ENCODE peak calls at places on chromosomes 1 and 21, in six cellular contexts. One of them, this sample, is unnamed.

GRCh38 chr1:209232759-209233158 is 350.8 kb upstream of the CAMK1G start:
- DNase-seq in GM12878: no peak
- DNase-seq in IMR-90: no peak
- DNase-seq in K562: no peak
- DNase-seq in SK-N-SH: no peak
- DNase-seq in HepG2: no peak
- DNase-seq in this sample: no peak

GRCh38 chr1:240385985-240386978 is 225.7 kb downstream of the GREM2 start:
- DNase-seq in GM12878: no peak
- DNase-seq in IMR-90: peak
- DNase-seq in K562: no peak
- DNase-seq in SK-N-SH: no peak
- DNase-seq in HepG2: no peak
- DNase-seq in this sample: peak

GRCh38 chr21:31710586-31710985 is 21.3 kb downstream of the SCAF4 start:
- DNase-seq in GM12878: no peak
- DNase-seq in IMR-90: peak
- DNase-seq in K562: no peak
- DNase-seq in SK-N-SH: no peak
- DNase-seq in HepG2: no peak
- DNase-seq in this sample: no peak

GRCh38 chr1:222736470-222736869 is 532 bp upstream of the FAM177B start:
- DNase-seq in GM12878: no peak
- DNase-seq in IMR-90: no peak
- DNase-seq in K562: no peak
- DNase-seq in SK-N-SH: no peak
- DNase-seq in HepG2: no peak
- DNase-seq in this sample: no peak

GRCh38 chr1:154574715-154575114 is 7.1 kb downstream of the CHRNB2 start:
- DNase-seq in GM12878: no peak
- DNase-seq in IMR-90: peak
- DNase-seq in K562: no peak
- DNase-seq in SK-N-SH: peak
- DNase-seq in HepG2: no peak
- DNase-seq in this sample: no peak

GRCh38 chr1:21764615-21765423 is 18.1 kb downstream of the USP48 start:
- DNase-seq in GM12878: no peak
- DNase-seq in IMR-90: peak
- DNase-seq in K562: no peak
- DNase-seq in SK-N-SH: peak
- DNase-seq in HepG2: no peak
- DNase-seq in this sample: peak

GRCh38 chr1:193614817-193615216 is 428.4 kb upstream of the B3GALT2 start:
- DNase-seq in GM12878: peak
- DNase-seq in IMR-90: peak
- DNase-seq in K562: no peak
- DNase-seq in SK-N-SH: no peak
- DNase-seq in HepG2: no peak
- DNase-seq in this sample: peak

GRCh38 chr1:6581561-6582305 is 1.9 kb downstream of the ZBTB48 start:
- DNase-seq in GM12878: no peak
- DNase-seq in IMR-90: no peak
- DNase-seq in K562: no peak
- DNase-seq in SK-N-SH: no peak
- DNase-seq in HepG2: no peak
- DNase-seq in this sample: no peak

GRCh38 chr1:233097546-233098254 is 147.3 kb downstream of the NTPCR start:
- DNase-seq in GM12878: no peak
- DNase-seq in IMR-90: peak
- DNase-seq in K562: no peak
- DNase-seq in SK-N-SH: no peak
- DNase-seq in HepG2: no peak
- DNase-seq in this sample: no peak

GRCh38 chr1:27954186-27954585 is 5.6 kb upstream of the XKR8 start:
- DNase-seq in GM12878: no peak
- DNase-seq in IMR-90: no peak
- DNase-seq in K562: no peak
- DNase-seq in SK-N-SH: no peak
- DNase-seq in HepG2: no peak
- DNase-seq in this sample: no peak

GRCh38 chr1:170586321-170586855 is 54.4 kb downstream of the GORAB start:
- DNase-seq in GM12878: no peak
- DNase-seq in IMR-90: no peak
- DNase-seq in K562: no peak
- DNase-seq in SK-N-SH: no peak
- DNase-seq in HepG2: no peak
- DNase-seq in this sample: no peak

GRCh38 chr1:226711976-226712778 is 26.9 kb downstream of the ITPKB start:
- DNase-seq in GM12878: no peak
- DNase-seq in IMR-90: no peak
- DNase-seq in K562: no peak
- DNase-seq in SK-N-SH: no peak
- DNase-seq in HepG2: no peak
- DNase-seq in this sample: no peak

GRCh38 chr1:112265946-112266345 is 130.1 kb upstream of the CTTNBP2NL start:
- DNase-seq in GM12878: no peak
- DNase-seq in IMR-90: no peak
- DNase-seq in K562: no peak
- DNase-seq in SK-N-SH: no peak
- DNase-seq in HepG2: no peak
- DNase-seq in this sample: no peak

GRCh38 chr1:208652300-208653160 is 408.3 kb upstream of the PLXNA2 start:
- DNase-seq in GM12878: peak
- DNase-seq in IMR-90: peak
- DNase-seq in K562: peak
- DNase-seq in SK-N-SH: peak
- DNase-seq in HepG2: peak
- DNase-seq in this sample: peak

GRCh38 chr1:171596705-171597104 is 25.3 kb upstream of the MYOCOS start:
- DNase-seq in GM12878: no peak
- DNase-seq in IMR-90: no peak
- DNase-seq in K562: no peak
- DNase-seq in SK-N-SH: no peak
- DNase-seq in HepG2: no peak
- DNase-seq in this sample: no peak

GRCh38 chr1:46173361-46173856 is 1.5 kb upstream of the TSPAN1 start:
- DNase-seq in GM12878: no peak
- DNase-seq in IMR-90: peak
- DNase-seq in K562: peak
- DNase-seq in SK-N-SH: peak
- DNase-seq in HepG2: no peak
- DNase-seq in this sample: no peak

GRCh38 chr1:44267438-44267837 is 54.2 kb downstream of the DMAP1 start:
- DNase-seq in GM12878: no peak
- DNase-seq in IMR-90: no peak
- DNase-seq in K562: no peak
- DNase-seq in SK-N-SH: no peak
- DNase-seq in HepG2: no peak
- DNase-seq in this sample: no peak

GRCh38 chr1:27346357-27346756 is 4.5 kb downstream of the SYTL1 start:
- DNase-seq in GM12878: no peak
- DNase-seq in IMR-90: no peak
- DNase-seq in K562: no peak
- DNase-seq in SK-N-SH: no peak
- DNase-seq in HepG2: no peak
- DNase-seq in this sample: no peak

GRCh38 chr21:23026878-23027277 is 2028.7 kb downstream of the NCAM2 start:
- DNase-seq in GM12878: no peak
- DNase-seq in IMR-90: no peak
- DNase-seq in K562: no peak
- DNase-seq in SK-N-SH: no peak
- DNase-seq in HepG2: no peak
- DNase-seq in this sample: no peak

GRCh38 chr1:228082975-228083870 is 715 bp downstream of the ARF1 start:
- DNase-seq in GM12878: no peak
- DNase-seq in IMR-90: peak
- DNase-seq in K562: peak
- DNase-seq in SK-N-SH: peak
- DNase-seq in HepG2: no peak
- DNase-seq in this sample: no peak

GRCh38 chr1:231172411-231172810 is 10.6 kb downstream of the TRIM67 start:
- DNase-seq in GM12878: no peak
- DNase-seq in IMR-90: no peak
- DNase-seq in K562: no peak
- DNase-seq in SK-N-SH: no peak
- DNase-seq in HepG2: no peak
- DNase-seq in this sample: no peak

GRCh38 chr1:21901473-21901847 is 35.6 kb downstream of the HSPG2 start:
- DNase-seq in GM12878: no peak
- DNase-seq in IMR-90: peak
- DNase-seq in K562: no peak
- DNase-seq in SK-N-SH: no peak
- DNase-seq in HepG2: no peak
- DNase-seq in this sample: no peak

GRCh38 chr1:154955039-154955717 is 721 bp downstream of the PBXIP1 start:
- DNase-seq in GM12878: no peak
- DNase-seq in IMR-90: peak
- DNase-seq in K562: peak
- DNase-seq in SK-N-SH: peak
- DNase-seq in HepG2: peak
- DNase-seq in this sample: peak

GRCh38 chr1:22749919-22750670 is 39.5 kb downstream of the EPHB2 start:
- DNase-seq in GM12878: peak
- DNase-seq in IMR-90: peak
- DNase-seq in K562: no peak
- DNase-seq in SK-N-SH: no peak
- DNase-seq in HepG2: no peak
- DNase-seq in this sample: peak

GRCh38 chr1:156859523-156860112 is 701 bp upstream of the INSRR start:
- DNase-seq in GM12878: no peak
- DNase-seq in IMR-90: no peak
- DNase-seq in K562: no peak
- DNase-seq in SK-N-SH: peak
- DNase-seq in HepG2: no peak
- DNase-seq in this sample: no peak

GRCh38 chr1:26900815-26901511 is 696 bp upstream of the GPATCH3 start:
- DNase-seq in GM12878: no peak
- DNase-seq in IMR-90: no peak
- DNase-seq in K562: no peak
- DNase-seq in SK-N-SH: no peak
- DNase-seq in HepG2: no peak
- DNase-seq in this sample: no peak

GRCh38 chr1:87942165-87942564 is 613.5 kb downstream of the LMO4 start:
- DNase-seq in GM12878: no peak
- DNase-seq in IMR-90: peak
- DNase-seq in K562: no peak
- DNase-seq in SK-N-SH: no peak
- DNase-seq in HepG2: no peak
- DNase-seq in this sample: no peak
- TF ChIP-seq SMC3 in GM12878: no peak
- TF ChIP-seq SMC3 in IMR-90: no peak
- TF ChIP-seq SMC3 in K562: no peak
- TF ChIP-seq SMC3 in SK-N-SH: no peak
- TF ChIP-seq SMC3 in HepG2: no peak
- TF ChIP-seq SMC3 in this sample: no peak

DNA sequence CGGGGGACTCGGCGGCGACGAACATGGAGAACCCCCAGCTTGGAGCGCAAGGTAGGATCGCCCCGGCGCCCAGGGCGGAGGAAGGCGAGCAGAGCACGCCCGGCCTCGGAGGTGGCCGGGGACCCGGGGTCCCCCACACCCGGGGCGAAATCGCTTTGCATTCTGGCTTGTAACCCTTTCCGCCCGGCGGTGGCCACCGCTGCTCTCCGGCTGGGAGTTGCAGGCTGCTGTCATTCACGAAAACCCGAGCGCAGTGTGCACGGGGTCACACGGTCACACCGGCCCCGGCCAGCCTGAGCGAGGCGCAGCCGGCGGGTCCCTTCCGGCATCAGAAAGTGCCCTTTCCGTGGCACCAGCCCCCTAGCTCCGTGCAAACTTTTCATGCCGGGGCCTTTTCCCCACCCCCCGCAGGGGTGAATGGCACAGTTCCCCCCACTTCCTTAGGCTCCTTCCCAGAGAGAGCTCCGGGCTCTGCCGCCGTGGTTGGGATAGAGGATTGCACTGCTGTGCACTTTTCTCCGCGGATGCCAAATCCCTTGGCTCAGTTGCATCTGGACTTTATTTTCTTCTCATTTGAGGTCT is 779 bp downstream of the KAZN start:
- DNase-seq in GM12878: no peak
- DNase-seq in IMR-90: no peak
- DNase-seq in K562: peak
- DNase-seq in SK-N-SH: no peak
- DNase-seq in HepG2: no peak
- DNase-seq in this sample: no peak
- TF ChIP-seq SMC3 in GM12878: no peak
- TF ChIP-seq SMC3 in IMR-90: no peak
- TF ChIP-seq SMC3 in K562: no peak
- TF ChIP-seq SMC3 in SK-N-SH: no peak
- TF ChIP-seq SMC3 in HepG2: no peak
- TF ChIP-seq SMC3 in this sample: no peak

GRCh38 chr1:33560680-33561079 is 88.2 kb downstream of the ZSCAN20 start:
- DNase-seq in GM12878: no peak
- DNase-seq in IMR-90: peak
- DNase-seq in K562: no peak
- DNase-seq in SK-N-SH: no peak
- DNase-seq in HepG2: no peak
- DNase-seq in this sample: no peak
- TF ChIP-seq SMC3 in GM12878: no peak
- TF ChIP-seq SMC3 in IMR-90: no peak
- TF ChIP-seq SMC3 in K562: no peak
- TF ChIP-seq SMC3 in SK-N-SH: no peak
- TF ChIP-seq SMC3 in HepG2: no peak
- TF ChIP-seq SMC3 in this sample: no peak

GRCh38 chr1:243249214-243249613 is 5.9 kb downstream of the CEP170 start:
- DNase-seq in GM12878: no peak
- DNase-seq in IMR-90: no peak
- DNase-seq in K562: no peak
- DNase-seq in SK-N-SH: no peak
- DNase-seq in HepG2: no peak
- DNase-seq in this sample: no peak

GRCh38 chr1:243244420-243244819 is 10.7 kb downstream of the CEP170 start:
- DNase-seq in GM12878: no peak
- DNase-seq in IMR-90: no peak
- DNase-seq in K562: no peak
- DNase-seq in SK-N-SH: no peak
- DNase-seq in HepG2: no peak
- DNase-seq in this sample: no peak

GRCh38 chr1:243250102-243250501 is 5.0 kb downstream of the CEP170 start:
- DNase-seq in GM12878: no peak
- DNase-seq in IMR-90: no peak
- DNase-seq in K562: no peak
- DNase-seq in SK-N-SH: no peak
- DNase-seq in HepG2: no peak
- DNase-seq in this sample: no peak

GRCh38 chr1:243247901-243248300 is 7.2 kb downstream of the CEP170 start:
- DNase-seq in GM12878: no peak
- DNase-seq in IMR-90: no peak
- DNase-seq in K562: no peak
- DNase-seq in SK-N-SH: no peak
- DNase-seq in HepG2: no peak
- DNase-seq in this sample: no peak

DNA sequence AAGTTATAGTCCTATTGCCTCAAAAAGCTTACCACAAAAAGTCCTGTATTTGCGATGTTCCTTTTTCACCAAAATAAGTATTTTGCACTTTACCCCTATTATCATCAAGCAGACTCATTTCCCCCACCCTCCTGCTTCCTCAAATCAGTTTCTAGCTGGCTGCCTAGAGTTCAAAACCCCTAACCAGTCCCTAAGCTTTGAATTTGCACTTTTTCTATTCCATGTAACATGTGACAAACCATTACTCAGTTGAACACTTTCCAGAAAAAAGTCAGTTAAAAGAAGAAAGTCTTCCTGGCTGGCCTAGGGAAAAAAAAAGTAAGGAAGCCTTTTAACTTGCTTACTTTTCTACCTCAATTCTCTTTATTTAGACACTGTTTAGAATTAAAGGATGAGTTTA is 8.2 kb downstream of the CEP170 start:
- DNase-seq in GM12878: no peak
- DNase-seq in IMR-90: peak
- DNase-seq in K562: no peak
- DNase-seq in SK-N-SH: no peak
- DNase-seq in HepG2: no peak
- DNase-seq in this sample: no peak
- TF ChIP-seq SMC3 in GM12878: no peak
- TF ChIP-seq SMC3 in IMR-90: no peak
- TF ChIP-seq SMC3 in K562: no peak
- TF ChIP-seq SMC3 in SK-N-SH: no peak
- TF ChIP-seq SMC3 in HepG2: no peak
- TF ChIP-seq SMC3 in this sample: no peak